ENCODE peak calls at places on chromosomes 4 and X, in six cellular contexts. P, F, T, A, M and G are unnamed samples.

GRCh38 chr4:169024762-169025161 is 14.7 kb upstream of the CBR4 start:
- DNase-seq in P (peak), F (no peak), T (no peak), A (no peak), M (peak), G (no peak)

GRCh38 chr4:87129681-87130080 is 90.7 kb downstream of the KLHL8 start:
- DNase-seq in P (no peak), F (no peak), T (no peak), A (no peak), M (no peak), G (no peak)

GRCh38 chrX:45266456-45266855 is 65.8 kb upstream of the DIPK2B start:
- DNase-seq in P (no peak), F (no peak), T (no peak), A (no peak), M (no peak), G (no peak)

GRCh38 chrX:68658530-68658929 is 11.1 kb downstream of the STARD8 start:
- DNase-seq in P (no peak), F (no peak), T (no peak), A (no peak), M (peak), G (no peak)

GRCh38 chrX:23103546-23103945 is 103.8 kb downstream of the DDX53 start:
- DNase-seq in P (no peak), F (no peak), T (no peak), A (no peak), M (no peak), G (no peak)

GRCh38 chrX:16267431-16267830 is 100.2 kb downstream of the MAGEB17 start:
- DNase-seq in P (no peak), F (no peak), T (no peak), A (no peak), M (no peak), G (no peak)

GRCh38 chr4:15586046-15586445 is 69.1 kb downstream of the FBXL5 start:
- DNase-seq in P (no peak), F (no peak), T (no peak), A (no peak), M (no peak), G (no peak)

GRCh38 chrX:72381439-72382198 is 75.9 kb upstream of the CITED1 start:
- DNase-seq in P (no peak), F (no peak), T (no peak), A (no peak), M (no peak), G (no peak)

GRCh38 chr4:86926428-86927086 is 8.3 kb upstream of the AFF1 start:
- DNase-seq in P (no peak), F (no peak), T (no peak), A (peak), M (no peak), G (no peak)

GRCh38 chr4:82775243-82775642 is 23.4 kb downstream of the SCD5 start:
- DNase-seq in P (no peak), F (no peak), T (no peak), A (peak), M (no peak), G (no peak)

GRCh38 chr4:101791189-101791572 is 651 bp downstream of the BANK1 start:
- DNase-seq in P (no peak), F (no peak), T (no peak), A (no peak), M (no peak), G (no peak)

GRCh38 chrX:133412246-133412645 is 3.0 kb downstream of the GPC4 start:
- DNase-seq in P (no peak), F (no peak), T (no peak), A (no peak), M (no peak), G (no peak)

GRCh38 chrX:107552976-107553375 is 75.3 kb upstream of the PRPS1 start:
- DNase-seq in P (no peak), F (no peak), T (no peak), A (no peak), M (no peak), G (no peak)

GRCh38 chr4:64584981-64585557 is 175.8 kb upstream of the TECRL start:
- DNase-seq in P (peak), F (no peak), T (no peak), A (no peak), M (no peak), G (no peak)

GRCh38 chr4:16524911-16525574 is 298.8 kb upstream of the TAPT1 start:
- DNase-seq in P (peak), F (peak), T (no peak), A (no peak), M (peak), G (no peak)

GRCh38 chr4:85761803-85762202 is 286.9 kb downstream of the ARHGAP24 start:
- DNase-seq in P (no peak), F (no peak), T (no peak), A (no peak), M (peak), G (no peak)

GRCh38 chr4:144754562-144755410 is 108.8 kb downstream of the HHIP start:
- DNase-seq in P (no peak), F (peak), T (no peak), A (peak), M (no peak), G (no peak)

GRCh38 chr4:147648656-147649055 is 31.5 kb downstream of the TMEM184C start:
- DNase-seq in P (no peak), F (no peak), T (no peak), A (no peak), M (no peak), G (no peak)

GRCh38 chr4:150178161-150178560 is 99.9 kb downstream of the DCLK2 start:
- DNase-seq in P (peak), F (peak), T (no peak), A (no peak), M (no peak), G (peak)

GRCh38 chr4:168183717-168184571 is 91.6 kb downstream of the ANXA10 start:
- DNase-seq in P (peak), F (peak), T (no peak), A (no peak), M (no peak), G (no peak)

GRCh38 chr4:53777244-53777984 is 186.1 kb upstream of the LNX1 start:
- DNase-seq in P (peak), F (peak), T (no peak), A (no peak), M (no peak), G (peak)

GRCh38 chr4:130335417-130336194 is 1239.7 kb downstream of the C4orf33 start:
- DNase-seq in P (no peak), F (no peak), T (no peak), A (no peak), M (no peak), G (no peak)

GRCh38 chr4:11503166-11503565 is 74.5 kb upstream of the HS3ST1 start:
- DNase-seq in P (no peak), F (no peak), T (no peak), A (no peak), M (peak), G (no peak)

GRCh38 chr4:121822796-121823504 is 733 bp downstream of the CCNA2 start:
- DNase-seq in P (no peak), F (no peak), T (no peak), A (peak), M (peak), G (no peak)

GRCh38 chr4:6336166-6336565 is 66.5 kb downstream of the WFS1 start:
- DNase-seq in P (no peak), F (no peak), T (no peak), A (no peak), M (no peak), G (no peak)

GRCh38 chr4:117085185-117085701 is at the start of gene TRAM1L1:
- DNase-seq in P (peak), F (no peak), T (no peak), A (peak), M (peak), G (peak)

GRCh38 chrX:120302434-120302833 is 8.8 kb downstream of the TMEM255A start:
- DNase-seq in P (no peak), F (no peak), T (no peak), A (peak), M (no peak), G (no peak)

GRCh38 chr4:147927377-147928137 is 195.7 kb downstream of the ARHGAP10 start:
- DNase-seq in P (no peak), F (no peak), T (no peak), A (no peak), M (peak), G (peak)

GRCh38 chrX:20680998-20681397 is 414.3 kb upstream of the RPS6KA3 start:
- DNase-seq in P (peak), F (no peak), T (no peak), A (no peak), M (no peak), G (no peak)

GRCh38 chr4:61514991-61515390 is 314.9 kb downstream of the ADGRL3 start:
- DNase-seq in P (no peak), F (no peak), T (no peak), A (no peak), M (no peak), G (no peak)

GRCh38 chrX:64204701-64205440 is 637 bp downstream of the AMER1 start:
- DNase-seq in P (peak), F (no peak), T (no peak), A (peak), M (no peak), G (no peak)